ENCODE peak calls at places on chromosomes 3 and 15, in eight cellular contexts. W is NCI-H1092; I is stomach; M is AML-193; Q is activated CD4-positive, alpha-beta T cell treated with anti-CD3 and anti-CD28 coated beads, Interleukin-2, amount 10 ng/mL, durations not matched to agents 7 days and 5 days; D is stimulated activated CD8-positive, alpha-beta memory T cell treated with anti-CD3 and anti-CD28 coated beads, Interleukin-4, amount 100 ng/mL, for 4 hours; Z is mucosa of gallbladder; N is NCI-H774. F is an unnamed sample.
A peak's percentile ranks its signal among the peaks of the same experiment; 100 is the strongest.

GRCh38 chr3:124411729-124412128 is 318.5 kb upstream of the UMPS start:
- DNase-seq in W (no peak), I (no peak), N (no peak), Q (no peak), D (no peak), Z (no peak), M (no peak), F (no peak)

GRCh38 chr15:82298520-82298919 is 35.9 kb downstream of the SAXO2 start:
- DNase-seq in N (no peak), I (no peak), Q (peak; percentile 74), Z (no peak), M (no peak), W (no peak), D (no peak), F (no peak)

GRCh38 chr3:135214400-135214799 is 419.3 kb downstream of the EPHB1 start:
- DNase-seq in W (no peak), D (no peak), M (no peak), N (no peak), Q (no peak), I (no peak), Z (no peak), F (no peak)

GRCh38 chr15:94196536-94196935 is 34.8 kb upstream of the MCTP2 start:
- DNase-seq in Q (no peak), D (no peak), W (no peak), Z (no peak), M (no peak), I (no peak), N (no peak), F (no peak)

GRCh38 chr15:96273317-96274086 is 57.0 kb upstream of the NR2F2 start:
- DNase-seq in Z (no peak), N (no peak), W (no peak), D (no peak), Q (no peak), I (no peak), M (no peak), F (no peak)

GRCh38 chr3:50213383-50213782 is 8.3 kb downstream of the SLC38A3 start:
- DNase-seq in Q (no peak), W (no peak), Z (no peak), N (no peak), D (no peak), I (peak; percentile 44), M (no peak), F (no peak)

GRCh38 chr15:92161039-92161670 is 232.5 kb upstream of the ST8SIA2 start:
- DNase-seq in I (no peak), D (no peak), M (no peak), W (no peak), Z (no peak), Q (no peak), N (no peak), F (no peak)

GRCh38 chr3:187706966-187707365 is 4.6 kb upstream of the RTP2 start:
- DNase-seq in N (no peak), D (no peak), I (no peak), Z (no peak), W (no peak), M (peak; percentile 71), Q (no peak), F (no peak)

GRCh38 chr3:128336337-128337156 is 130.1 kb downstream of the DNAJB8 start:
- DNase-seq in Z (no peak), D (no peak), M (no peak), N (no peak), Q (no peak), I (no peak), W (no peak), F (no peak)

GRCh38 chr15:95449229-95449628 is 881.3 kb upstream of the NR2F2 start:
- DNase-seq in Z (no peak), I (no peak), D (no peak), N (no peak), W (no peak), Q (no peak), M (no peak), F (no peak)

GRCh38 chr15:74614744-74615312 is 808 bp upstream of the CLK3 start:
- DNase-seq in Q (peak; percentile 89), Z (peak; percentile 81), W (no peak), N (peak; percentile 68), M (peak; percentile 40), D (peak; percentile 74), I (peak; percentile 84), F (peak; percentile 47)

GRCh38 chr15:87604857-87605446 is 651.6 kb downstream of the NTRK3 start:
- DNase-seq in M (no peak), N (no peak), Q (peak; percentile 12), Z (no peak), I (no peak), W (no peak), D (no peak), F (no peak)

GRCh38 chr3:99808163-99808794 is 9.4 kb upstream of the CMSS1 start:
- DNase-seq in W (peak; percentile 17), N (peak; percentile 18), I (peak; percentile 56), Q (peak; percentile 56), D (no peak), Z (peak; percentile 60), M (peak; percentile 69), F (peak; percentile 38)

GRCh38 chr3:140834266-140835037 is 107.2 kb upstream of the SLC25A36 start:
- DNase-seq in W (no peak), D (no peak), Z (no peak), I (no peak), M (no peak), Q (no peak), N (no peak), F (no peak)

GRCh38 chr15:25730918-25731317 is 132.2 kb downstream of the ATP10A start:
- DNase-seq in N (no peak), I (no peak), D (no peak), Q (no peak), W (no peak), M (no peak), Z (no peak), F (no peak)

GRCh38 chr15:62879770-62880169 is 162.8 kb upstream of the TPM1 start:
- DNase-seq in Z (no peak), Q (no peak), N (no peak), D (no peak), W (no peak), I (no peak), M (no peak), F (no peak)

GRCh38 chr3:40516201-40516600 is 8.6 kb upstream of the ZNF621 start:
- DNase-seq in I (no peak), Q (no peak), M (no peak), N (no peak), D (no peak), Z (no peak), W (no peak), F (no peak)

GRCh38 chr3:197961582-197961945 is 1.5 kb downstream of the LMLN start:
- DNase-seq in N (no peak), D (no peak), M (peak; percentile 82), Z (no peak), I (no peak), W (no peak), Q (no peak), F (no peak)

GRCh38 chr3:195221876-195222617 is 48.9 kb downstream of the XXYLT1 start:
- DNase-seq in M (no peak), I (no peak), D (no peak), N (no peak), W (no peak), Z (no peak), Q (no peak), F (no peak)

GRCh38 chr15:22962611-22963010 is 17.6 kb downstream of the CYFIP1 start:
- DNase-seq in I (no peak), W (no peak), N (no peak), Q (no peak), Z (no peak), D (no peak), M (no peak), F (no peak)

GRCh38 chr3:45612918-45613602 is 18.5 kb downstream of the LIMD1 start:
- DNase-seq in D (no peak), W (no peak), Z (no peak), N (no peak), Q (no peak), I (no peak), M (no peak), F (no peak)

GRCh38 chr3:27079427-27080105 is 289.6 kb downstream of the NEK10 start:
- DNase-seq in N (no peak), D (no peak), Z (no peak), Q (no peak), M (no peak), I (no peak), W (no peak), F (peak; percentile 32)

GRCh38 chr3:76624128-76624527 is 415.8 kb upstream of the ROBO2 start:
- DNase-seq in D (no peak), N (no peak), Z (no peak), M (no peak), I (no peak), Q (no peak), W (no peak), F (no peak)

GRCh38 chr15:67531379-67532059 is 10.6 kb downstream of the C15orf61 start:
- DNase-seq in M (no peak), N (no peak), I (no peak), W (no peak), Q (no peak), D (no peak), Z (no peak), F (no peak)

GRCh38 chr3:192957441-192957951 is 39.8 kb upstream of the MB21D2 start:
- DNase-seq in Q (no peak), Z (peak; percentile 47), I (no peak), W (no peak), N (no peak), M (peak; percentile 96), D (no peak), F (peak; percentile 43)

GRCh38 chr15:52124270-52124878 is 11.8 kb upstream of the BCL2L10 start:
- DNase-seq in M (no peak), I (no peak), D (no peak), N (no peak), Z (no peak), Q (no peak), W (no peak), F (no peak)

GRCh38 chr3:126535636-126536035 is 11.7 kb downstream of the CHST13 start:
- DNase-seq in W (no peak), D (no peak), N (no peak), Z (no peak), I (no peak), Q (no peak), M (no peak), F (no peak)

F was measured in NCI-H446 treated with DMSO at 0.1 percent for 48 hours.